ENCODE peak calls at places on chromosomes 6 and 20, in seven cellular contexts. K, G, Z, E, R, Y and A are unnamed samples.

GRCh38 chr6:20789162-20789561 is 254.9 kb downstream of the CDKAL1 start:
- DNase-seq in Z (no peak), Y (no peak), G (no peak), K (no peak), R (no peak), E (no peak), A (no peak)

GRCh38 chr6:56772737-56773184 is 130.1 kb upstream of the DST start:
- DNase-seq in R (no peak), G (peak), Y (no peak), Z (no peak), E (peak), K (no peak), A (no peak)

GRCh38 chr20:50834599-50835005 is 39.7 kb downstream of the BCAS4 start:
- DNase-seq in E (no peak), G (no peak), K (no peak), Y (peak), Z (no peak), R (no peak), A (no peak)

GRCh38 chr20:2314759-2315439 is 19.1 kb downstream of the TGM3 start:
- DNase-seq in G (no peak), Y (no peak), E (no peak), K (peak), R (no peak), Z (no peak), A (no peak)

GRCh38 chr20:56566621-56567020 is 33.6 kb downstream of the FAM209B start:
- DNase-seq in K (no peak), G (no peak), Z (no peak), Y (no peak), R (no peak), E (no peak), A (no peak)

GRCh38 chr6:122799916-122800701 is 11.1 kb downstream of the SMPDL3A start:
- DNase-seq in Z (no peak), G (no peak), R (no peak), Y (peak), E (no peak), K (no peak), A (no peak)

GRCh38 chr20:58251979-58252591 is 23.6 kb upstream of the ANKRD60 start:
- DNase-seq in Z (no peak), Y (peak), G (no peak), E (no peak), R (no peak), K (no peak), A (no peak)

GRCh38 chr20:23658989-23659609 is 21.3 kb upstream of the CST3 start:
- DNase-seq in R (no peak), Z (no peak), Y (no peak), K (no peak), E (no peak), G (no peak), A (no peak)

GRCh38 chr6:146915671-146916127 is 288.5 kb upstream of the STXBP5 start:
- DNase-seq in Y (no peak), K (no peak), R (no peak), E (no peak), Z (no peak), G (no peak), A (no peak)

GRCh38 chr6:150373260-150373701 is 4.5 kb downstream of the IYD start:
- DNase-seq in R (no peak), G (no peak), Y (no peak), K (peak), E (no peak), Z (no peak), A (no peak)

GRCh38 chr6:167113935-167114910 is 8.7 kb upstream of the CCR6 start:
- DNase-seq in E (peak), G (no peak), Y (no peak), R (peak), K (no peak), Z (no peak), A (no peak)